ENCODE peak calls at places on chromosomes 7 and 10, in eight cellular contexts. A, T, R, H, N, L, S and G are unnamed samples.

GRCh38 chr7:12939694-12940093 is 252.3 kb downstream of the ARL4A start:
- DNase-seq in A (no peak), H (no peak), N (no peak), R (no peak), T (no peak), L (no peak), S (no peak), G (no peak)

GRCh38 chr7:67301667-67302066 is 305.0 kb downstream of the TYW1 start:
- DNase-seq in L (no peak), H (peak), S (no peak), A (no peak), N (peak), T (no peak), R (no peak), G (no peak)

GRCh38 chr10:29127731-29128130 is 161.1 kb upstream of the LYZL1 start:
- DNase-seq in S (no peak), A (no peak), H (no peak), L (no peak), R (no peak), N (no peak), T (no peak), G (no peak)

GRCh38 chr7:908159-908918 is 32.0 kb downstream of the GET4 start:
- DNase-seq in L (no peak), H (peak), T (no peak), S (no peak), N (no peak), A (no peak), R (no peak), G (no peak)

GRCh38 chr10:97075961-97076525 is 109.7 kb downstream of the SLIT1 start:
- DNase-seq in R (no peak), H (no peak), T (no peak), A (no peak), L (no peak), S (no peak), N (no peak), G (no peak)

GRCh38 chr7:9937944-9938631 is 1035.6 kb upstream of the PHF14 start:
- DNase-seq in T (no peak), L (no peak), R (no peak), S (no peak), N (peak), H (no peak), A (no peak), G (no peak)

GRCh38 chr7:47908726-47909125 is 39.5 kb downstream of the PKD1L1 start:
- DNase-seq in R (no peak), H (no peak), L (no peak), N (no peak), A (no peak), S (no peak), T (no peak), G (no peak)

GRCh38 chr10:100148353-100149211 is 37.2 kb downstream of the ERLIN1 start:
- DNase-seq in H (no peak), S (no peak), R (no peak), L (peak), N (no peak), A (no peak), T (peak), G (no peak)

GRCh38 chr7:149020483-149020882 is 7.8 kb downstream of the PDIA4 start:
- DNase-seq in T (no peak), H (no peak), S (no peak), N (no peak), L (no peak), A (no peak), R (no peak), G (no peak)

GRCh38 chr10:89525556-89525955 is 9.8 kb downstream of the SLC16A12 start:
- DNase-seq in T (no peak), H (peak), S (no peak), L (no peak), A (no peak), N (no peak), R (no peak), G (no peak)

GRCh38 chr10:43263551-43264323 is 3.1 kb downstream of the RASGEF1A start:
- DNase-seq in L (no peak), R (no peak), H (no peak), N (peak), S (no peak), A (peak), T (no peak), G (no peak)

GRCh38 chr10:79390551-79391229 is 43.4 kb downstream of the PPIF start:
- DNase-seq in L (no peak), S (no peak), N (no peak), A (peak), T (no peak), R (no peak), H (peak), G (no peak)

GRCh38 chr7:134781171-134781570 is 1.7 kb downstream of the CALD1 start:
- DNase-seq in A (no peak), N (no peak), S (no peak), H (no peak), T (no peak), R (no peak), L (no peak), G (no peak)

GRCh38 chr10:69742928-69743602 is 58.6 kb upstream of the COL13A1 start:
- DNase-seq in R (no peak), T (peak), N (peak), A (no peak), L (no peak), H (peak), S (no peak), G (no peak)

GRCh38 chr10:110260746-110261477 is 43.8 kb downstream of the SMNDC1 start:
- DNase-seq in H (no peak), T (no peak), L (peak), R (peak), S (no peak), A (no peak), N (no peak), G (peak)

GRCh38 chr10:97081621-97082235 is 104.0 kb downstream of the SLIT1 start:
- DNase-seq in A (no peak), R (peak), N (peak), L (no peak), S (peak), T (peak), H (peak), G (peak)

GRCh38 chr7:28729685-28730084 is 228.4 kb downstream of the TRIL start:
- DNase-seq in H (no peak), S (no peak), A (no peak), T (no peak), L (no peak), R (no peak), N (no peak), G (no peak)

GRCh38 chr7:16106869-16107268 is 314.5 kb downstream of the CRPPA start:
- DNase-seq in N (no peak), A (no peak), T (no peak), S (no peak), H (no peak), L (no peak), R (no peak), G (no peak)

GRCh38 chr7:101154693-101155102 is 422 bp downstream of the AP1S1 start:
- DNase-seq in L (no peak), A (no peak), T (no peak), H (no peak), R (no peak), N (peak), S (no peak), G (no peak)

GRCh38 chr10:98967601-98968000 is 268.1 kb downstream of the HPSE2 start:
- DNase-seq in R (no peak), A (no peak), T (no peak), N (no peak), H (no peak), S (no peak), L (no peak), G (no peak)

GRCh38 chr10:34520084-34520483 is 295.0 kb downstream of the PARD3 start:
- DNase-seq in L (no peak), R (no peak), T (no peak), H (no peak), N (no peak), A (no peak), S (no peak), G (no peak)

GRCh38 chr7:98251251-98251843 is 685 bp downstream of the TECPR1 start:
- DNase-seq in L (no peak), T (peak), S (peak), A (no peak), R (peak), H (no peak), N (peak), G (no peak)

GRCh38 chr7:135812151-135812550 is 63.5 kb upstream of the FAM180A start:
- DNase-seq in H (no peak), T (no peak), N (no peak), S (no peak), L (no peak), R (no peak), A (no peak), G (no peak)

GRCh38 chr7:3154881-3155494 is 111.3 kb upstream of the CARD11 start:
- DNase-seq in N (peak), H (peak), S (peak), A (no peak), R (peak), L (no peak), T (peak), G (peak)